ENCODE peak calls at places on chromosomes 2 and 18, in seven cellular contexts. I is mesenchymal stem cell, L is neuronal stem cell, G is mesendoderm, T is trophoblast cell, M is IMR-90, K is H1. S is an unnamed sample.

GRCh38 chr18:50284226-50284885 is 3.0 kb upstream of the MBD1 start:
- DNase-seq in G (no peak), T (no peak), I (no peak), K (no peak), L (no peak), M (no peak), S (no peak)

GRCh38 chr18:44887227-44887631 is 206.5 kb downstream of the SETBP1 start:
- DNase-seq in K (no peak), M (peak), G (peak), I (peak), T (peak), L (no peak), S (no peak)

GRCh38 chr2:225512469-225512868 is 113.0 kb downstream of the NYAP2 start:
- DNase-seq in I (no peak), T (no peak), M (no peak), G (no peak), L (no peak), K (no peak), S (no peak)

GRCh38 chr2:101111917-101112771 is 39.0 kb downstream of the TBC1D8 start:
- DNase-seq in G (no peak), K (no peak), L (no peak), M (peak), I (peak), T (no peak), S (no peak)

GRCh38 chr2:226965376-226965775 is 129.5 kb downstream of the RHBDD1 start:
- DNase-seq in M (no peak), L (no peak), G (no peak), I (no peak), T (no peak), K (no peak), S (no peak)

GRCh38 chr2:233213011-233213410 is 38.5 kb upstream of the ATG16L1 start:
- DNase-seq in G (no peak), L (no peak), T (no peak), I (no peak), K (no peak), M (no peak), S (no peak)

GRCh38 chr18:59446012-59446411 is 86.9 kb upstream of the LMAN1 start:
- DNase-seq in G (peak), I (peak), K (no peak), T (no peak), L (peak), M (peak), S (no peak)

GRCh38 chr2:214465386-214466146 is 54.7 kb downstream of the VWC2L start:
- DNase-seq in I (peak), L (no peak), K (no peak), M (peak), G (peak), T (peak), S (no peak)

GRCh38 chr2:86468162-86469033 is 27.2 kb downstream of the KDM3A start:
- DNase-seq in G (no peak), M (no peak), K (no peak), T (no peak), I (no peak), L (no peak), S (no peak)

GRCh38 chr18:10170375-10170774 is 256.6 kb downstream of the VAPA start:
- DNase-seq in G (no peak), M (no peak), K (no peak), L (no peak), T (no peak), I (no peak), S (no peak)

GRCh38 chr18:48788378-48788777 is 162.4 kb downstream of the SMAD7 start:
- DNase-seq in T (peak), K (no peak), M (no peak), G (no peak), L (no peak), I (no peak), S (no peak)

GRCh38 chr2:110105608-110106467 is 9.8 kb downstream of the MALL start:
- DNase-seq in K (no peak), L (no peak), I (peak), G (no peak), T (no peak), M (peak), S (no peak)

GRCh38 chr2:242063364-242064249 is 194.1 kb downstream of the RTP5 start:
- DNase-seq in G (no peak), T (peak), I (no peak), K (no peak), M (no peak), L (no peak), S (no peak)

GRCh38 chr2:199484927-199485326 is 27.2 kb upstream of the SATB2 start:
- DNase-seq in T (no peak), K (no peak), I (no peak), L (no peak), G (peak), M (no peak), S (peak)

GRCh38 chr2:3138621-3139020 is 239.0 kb downstream of the EIPR1 start:
- DNase-seq in K (no peak), I (no peak), M (no peak), T (no peak), L (no peak), G (no peak), S (no peak)

GRCh38 chr2:113105047-113105446 is 22.4 kb upstream of the IL1RN start:
- DNase-seq in M (peak), G (no peak), T (peak), I (peak), L (no peak), K (no peak), S (no peak)

GRCh38 chr2:19876751-19877150 is 25.0 kb downstream of the TTC32 start:
- DNase-seq in T (no peak), I (no peak), K (no peak), M (no peak), G (peak), L (no peak), S (no peak)

GRCh38 chr2:7014201-7014640 is 97.0 kb downstream of the RNF144A start:
- DNase-seq in T (no peak), M (no peak), I (peak), G (peak), L (no peak), K (no peak), S (no peak)

GRCh38 chr2:105842555-105842954 is 97.8 kb downstream of the NCK2 start:
- DNase-seq in G (peak), M (no peak), I (no peak), K (no peak), L (no peak), T (no peak), S (no peak)

GRCh38 chr2:208033701-208034502 is 8.6 kb upstream of the PLEKHM3 start:
- DNase-seq in L (no peak), G (peak), K (no peak), M (peak), T (peak), I (peak), S (peak)

GRCh38 chr18:70781860-70782453 is 493.1 kb downstream of the SOCS6 start:
- DNase-seq in K (peak), L (peak), G (peak), T (no peak), M (peak), I (no peak), S (peak)

GRCh38 chr2:65686928-65687521 is 254.6 kb upstream of the SPRED2 start:
- DNase-seq in I (no peak), T (no peak), M (no peak), L (no peak), G (peak), K (no peak), S (no peak)

GRCh38 chr2:100778812-100779450 is 41.0 kb upstream of the NPAS2 start:
- DNase-seq in K (no peak), G (no peak), L (no peak), I (no peak), T (no peak), M (no peak), S (no peak)

GRCh38 chr2:41836944-41837343 is 210.9 kb upstream of the PKDCC start:
- DNase-seq in G (peak), I (peak), T (peak), L (peak), M (peak), K (peak), S (peak)

GRCh38 chr2:164803772-164804466 is 37.7 kb downstream of the COBLL1 start:
- DNase-seq in M (peak), K (no peak), I (no peak), G (peak), T (peak), L (no peak), S (no peak)

GRCh38 chr18:52953435-52953834 is 613.4 kb downstream of the DCC start:
- DNase-seq in L (no peak), T (no peak), K (no peak), M (no peak), G (peak), I (no peak), S (no peak)

GRCh38 chr2:72789241-72789640 is 36.6 kb downstream of the EXOC6B start:
- DNase-seq in G (no peak), M (no peak), I (no peak), T (no peak), L (no peak), K (no peak), S (no peak)

GRCh38 chr18:666177-666576 is 8.7 kb downstream of the TYMS start:
- DNase-seq in I (no peak), K (no peak), M (no peak), G (peak), T (no peak), L (no peak), S (peak)

GRCh38 chr2:202185816-202186221 is 52.6 kb downstream of the SUMO1 start:
- DNase-seq in M (peak), K (no peak), T (no peak), I (no peak), L (no peak), G (no peak), S (no peak)

GRCh38 chr2:37631292-37631691 is 40.1 kb downstream of the CDC42EP3 start:
- DNase-seq in G (no peak), I (peak), K (no peak), M (no peak), T (no peak), L (no peak), S (no peak)

GRCh38 chr2:177001334-177001733 is 211.3 kb upstream of the HNRNPA3 start:
- DNase-seq in M (no peak), I (no peak), L (no peak), K (no peak), G (peak), T (no peak), S (no peak)

GRCh38 chr2:10094271-10094814 is 14.1 kb upstream of the CYS1 start:
- DNase-seq in G (peak), T (no peak), I (no peak), M (no peak), L (no peak), K (no peak), S (no peak)

GRCh38 chr18:7772496-7772861 is 205.4 kb downstream of the PTPRM start:
- DNase-seq in L (no peak), I (no peak), K (no peak), M (no peak), T (no peak), G (no peak), S (no peak)

GRCh38 chr2:38613126-38613848 is 10.6 kb upstream of the HNRNPLL start:
- DNase-seq in K (no peak), G (no peak), T (no peak), I (peak), L (no peak), M (peak), S (no peak)

GRCh38 chr2:40451926-40452605 is at the start of gene SLC8A1:
- DNase-seq in M (peak), T (no peak), I (peak), G (peak), K (no peak), L (peak), S (peak)

GRCh38 chr2:160142472-160142871 is 57.6 kb downstream of the ITGB6 start:
- DNase-seq in G (no peak), M (no peak), I (no peak), L (no peak), K (no peak), T (peak), S (no peak)

GRCh38 chr2:135163306-135163705 is 111.2 kb downstream of the RAB3GAP1 start:
- DNase-seq in L (no peak), T (no peak), I (no peak), M (no peak), G (no peak), K (no peak), S (no peak)
- H3K23ac ChIP-seq in L (no peak), T (no peak), I (no peak), M (no peak), G (no peak), K (no peak), S (no peak)

DNA sequence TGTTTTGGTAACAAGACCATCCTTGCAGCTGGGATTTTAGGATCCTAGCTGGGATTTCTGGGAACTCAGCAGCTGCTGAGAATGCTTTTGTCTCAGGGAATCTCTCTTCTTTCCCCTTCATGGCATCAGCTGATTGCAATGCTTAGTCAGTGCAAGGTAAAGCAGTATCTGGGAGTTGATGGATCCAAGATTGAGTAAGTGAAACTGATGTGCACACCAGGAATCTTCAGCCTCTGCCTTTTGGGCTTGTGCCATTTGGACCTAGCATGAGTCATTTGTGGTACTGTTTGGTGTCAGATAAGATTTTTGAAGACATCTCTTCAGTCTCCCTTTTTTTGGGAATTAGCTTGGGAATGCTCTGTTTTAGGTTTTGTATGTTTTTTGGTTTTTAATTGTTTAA is 363.3 kb upstream of the TFPI start:
- DNase-seq in T (no peak), G (no peak), L (no peak), I (peak), M (peak), K (no peak), S (no peak)
- H3K23ac ChIP-seq in T (no peak), G (no peak), L (no peak), I (no peak), M (peak), K (no peak), S (no peak)

GRCh38 chr2:17648571-17648970 is 105.0 kb downstream of the SMC6 start:
- DNase-seq in G (no peak), K (no peak), M (no peak), T (no peak), I (no peak), L (no peak), S (no peak)

GRCh38 chr2:17646096-17646554 is 105.6 kb downstream of the VSNL1 start:
- DNase-seq in G (peak), T (peak), I (peak), M (peak), K (no peak), L (peak), S (no peak)

GRCh38 chr2:17644997-17645715 is 104.7 kb downstream of the VSNL1 start:
- DNase-seq in T (no peak), M (peak), L (no peak), I (peak), K (no peak), G (no peak), S (no peak)

GRCh38 chr2:17649026-17649425 is 104.6 kb downstream of the SMC6 start:
- DNase-seq in G (no peak), K (no peak), M (no peak), T (no peak), I (no peak), L (no peak), S (no peak)

DNA sequence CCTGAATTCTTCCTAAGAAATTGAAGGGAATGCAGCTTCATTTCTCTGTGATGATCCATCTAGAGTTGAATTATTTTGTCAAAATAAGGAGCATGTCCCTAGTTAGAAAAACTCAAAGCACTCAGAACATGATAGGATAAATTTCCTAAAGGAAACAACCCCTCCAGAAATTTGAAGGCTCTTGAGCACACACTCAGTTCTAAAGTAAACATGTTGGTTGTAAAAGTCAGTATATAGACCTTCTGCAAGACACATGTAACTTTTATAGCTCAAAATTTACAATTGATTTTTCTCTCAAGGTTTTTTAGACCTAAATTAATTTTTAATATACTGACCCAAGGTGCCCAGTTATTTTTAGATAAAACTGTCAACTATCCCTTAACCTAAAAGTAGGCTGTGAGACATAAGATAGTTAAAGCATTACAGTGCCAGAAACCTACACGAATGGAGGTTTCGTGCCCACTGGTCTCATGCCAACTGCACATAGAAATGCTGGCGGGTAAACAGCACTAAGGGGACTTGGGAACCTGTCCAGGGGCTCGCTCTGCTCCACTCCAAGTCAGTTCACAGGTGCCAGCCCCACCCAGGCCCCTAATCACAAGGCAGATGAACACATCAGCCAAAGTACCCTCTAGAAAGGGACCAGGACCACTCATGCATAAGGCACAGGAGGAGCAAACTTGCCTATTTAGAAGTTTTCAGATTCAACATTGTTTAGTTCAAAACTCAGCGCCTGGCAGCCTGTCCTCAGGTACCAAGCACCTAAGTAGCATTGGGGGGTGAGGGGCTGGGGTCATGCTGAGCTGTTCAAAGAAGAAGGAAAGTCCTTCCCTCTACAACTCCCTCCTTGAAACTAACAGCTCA is 106.5 kb downstream of the SMC6 start:
- DNase-seq in M (no peak), G (no peak), L (no peak), T (no peak), K (no peak), I (no peak), S (no peak)
- H3K23ac ChIP-seq in M (no peak), G (no peak), L (no peak), T (no peak), K (no peak), I (no peak), S (no peak)

GRCh38 chr2:30205456-30205855 is 25.9 kb upstream of the LBH start:
- DNase-seq in T (no peak), M (no peak), L (no peak), G (no peak), K (no peak), I (no peak), S (no peak)

GRCh38 chr2:30206461-30207430 is 24.6 kb upstream of the LBH start:
- DNase-seq in M (no peak), K (no peak), I (no peak), T (peak), L (no peak), G (no peak), S (no peak)

GRCh38 chr2:30209227-30209626 is 22.1 kb upstream of the LBH start:
- DNase-seq in G (no peak), L (no peak), T (no peak), I (no peak), M (no peak), K (no peak), S (no peak)

GRCh38 chr2:30204281-30204680 is 27.1 kb upstream of the LBH start:
- DNase-seq in L (no peak), M (no peak), I (no peak), T (no peak), G (no peak), K (no peak), S (no peak)

DNA sequence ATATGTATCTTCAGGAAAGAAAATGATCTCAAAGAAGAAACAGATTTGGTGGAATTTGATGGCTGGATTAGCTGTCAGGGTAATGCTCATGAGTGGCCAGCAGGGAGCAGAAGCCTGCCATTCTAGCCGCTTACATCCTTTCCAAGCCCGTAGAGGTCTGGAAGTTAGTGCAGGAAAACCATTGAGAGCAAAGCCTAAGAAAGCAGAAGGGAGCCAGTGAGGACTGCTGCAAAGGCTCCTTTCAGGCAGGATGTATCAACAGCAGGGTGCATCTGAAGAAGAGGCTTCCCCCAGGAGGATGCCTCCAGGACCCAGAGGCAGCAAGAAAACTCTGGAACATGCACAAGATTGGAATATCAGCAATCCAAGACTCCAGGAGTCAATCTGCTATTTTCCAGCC is 22.9 kb upstream of the LBH start:
- DNase-seq in G (peak), K (peak), M (peak), L (peak), T (peak), I (peak), S (peak)
- H3K23ac ChIP-seq in G (no peak), K (no peak), M (no peak), L (no peak), T (no peak), I (no peak), S (no peak)

GRCh38 chr2:15729709-15730544 is 138.3 kb downstream of the DDX1 start:
- DNase-seq in M (no peak), T (no peak), L (no peak), I (no peak), K (no peak), G (no peak), S (no peak)

GRCh38 chr2:15730545-15731212 is 139.0 kb downstream of the DDX1 start:
- DNase-seq in G (peak), T (peak), L (no peak), K (no peak), M (peak), I (peak), S (no peak)

GRCh38 chr2:15732341-15733077 is 140.8 kb downstream of the DDX1 start:
- DNase-seq in K (no peak), G (no peak), M (no peak), I (no peak), L (no peak), T (no peak), S (no peak)

GRCh38 chr2:15731213-15731888 is 139.7 kb downstream of the DDX1 start:
- DNase-seq in T (no peak), G (no peak), M (no peak), K (no peak), L (no peak), I (no peak), S (peak)

GRCh38 chr2:15731889-15732271 is 140.2 kb downstream of the DDX1 start:
- DNase-seq in L (no peak), M (no peak), G (no peak), K (no peak), I (no peak), T (no peak), S (no peak)
- H3K23ac ChIP-seq in L (no peak), M (no peak), G (no peak), K (no peak), I (no peak), T (no peak), S (no peak)

DNA sequence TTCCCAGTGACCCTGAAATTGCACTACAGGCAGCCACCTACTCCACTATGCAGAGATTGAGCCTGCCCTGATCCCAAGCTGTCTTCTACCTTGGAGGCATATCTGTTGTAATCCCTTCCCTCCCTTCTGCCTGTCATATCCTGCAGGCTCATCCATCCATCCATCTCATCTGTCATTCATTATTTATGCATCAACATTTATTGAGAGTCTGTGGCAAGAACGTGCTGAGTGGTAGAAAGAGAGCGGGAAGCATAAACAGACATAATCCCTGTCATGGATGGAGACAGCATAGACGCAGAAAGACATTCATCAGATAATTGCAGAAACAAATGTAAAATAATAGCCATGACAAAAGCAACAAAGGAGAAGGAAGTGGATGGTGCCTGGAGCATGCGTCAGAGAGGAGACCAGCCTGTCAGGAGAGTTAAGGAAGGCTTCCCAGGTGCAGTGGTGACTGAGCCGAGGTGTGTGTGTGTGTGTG is 110.7 kb upstream of the STPG4 start:
- DNase-seq in I (peak), T (no peak), K (no peak), G (no peak), L (no peak), M (no peak), S (no peak)
- H3K23ac ChIP-seq in I (no peak), T (no peak), K (no peak), G (no peak), L (no peak), M (no peak), S (no peak)

GRCh38 chr2:183678908-183679307 is 554.7 kb downstream of the NUP35 start:
- DNase-seq in L (no peak), M (no peak), I (no peak), T (no peak), G (no peak), K (peak), S (peak)
- H3K23ac ChIP-seq in L (no peak), M (no peak), I (no peak), T (no peak), G (no peak), K (no peak), S (no peak)

GRCh38 chr2:163265562-163265961 is 427.0 kb upstream of the KCNH7 start:
- DNase-seq in K (no peak), G (no peak), I (no peak), M (no peak), L (no peak), T (no peak), S (no peak)
- H3K23ac ChIP-seq in K (no peak), G (no peak), I (no peak), M (no peak), L (no peak), T (no peak), S (no peak)